ENCODE peak calls at places on chromosomes 3 and 15, in four cellular contexts. One of them, this sample, is unnamed.

GRCh38 chr3:32583708-32584107 is 13.1 kb upstream of the DYNC1LI1 start:
- DNase-seq in retinal pigment epithelial cell: no peak
- DNase-seq in thoracic aorta: no peak
- DNase-seq in transverse colon: no peak
- DNase-seq in this sample: no peak

GRCh38 chr3:151766454-151766853 is 32.7 kb downstream of the AADACL2 start:
- DNase-seq in retinal pigment epithelial cell: peak
- DNase-seq in thoracic aorta: no peak
- DNase-seq in transverse colon: no peak
- DNase-seq in this sample: no peak

GRCh38 chr3:123098411-123099330 is 31.8 kb downstream of the PDIA5 start:
- DNase-seq in retinal pigment epithelial cell: no peak
- DNase-seq in thoracic aorta: no peak
- DNase-seq in transverse colon: peak
- DNase-seq in this sample: no peak

GRCh38 chr3:160661660-160662059 is 15.3 kb upstream of the ARL14 start:
- DNase-seq in retinal pigment epithelial cell: no peak
- DNase-seq in thoracic aorta: no peak
- DNase-seq in transverse colon: no peak
- DNase-seq in this sample: no peak

GRCh38 chr3:128497305-128498126 is 4.5 kb upstream of the GATA2 start:
- DNase-seq in retinal pigment epithelial cell: no peak
- DNase-seq in thoracic aorta: no peak
- DNase-seq in transverse colon: peak
- DNase-seq in this sample: no peak

GRCh38 chr3:153165211-153165815 is 3.3 kb downstream of the RAP2B start:
- DNase-seq in retinal pigment epithelial cell: no peak
- DNase-seq in thoracic aorta: no peak
- DNase-seq in transverse colon: no peak
- DNase-seq in this sample: no peak

GRCh38 chr3:114171677-114172076 is 7.2 kb downstream of the DRD3 start:
- DNase-seq in retinal pigment epithelial cell: no peak
- DNase-seq in thoracic aorta: no peak
- DNase-seq in transverse colon: no peak
- DNase-seq in this sample: no peak

GRCh38 chr15:74653426-74654082 is 37.9 kb downstream of the CLK3 start:
- DNase-seq in retinal pigment epithelial cell: peak
- DNase-seq in thoracic aorta: no peak
- DNase-seq in transverse colon: peak
- DNase-seq in this sample: peak

GRCh38 chr3:117439812-117440211 is 730.2 kb downstream of the TUSC7 start:
- DNase-seq in retinal pigment epithelial cell: peak
- DNase-seq in thoracic aorta: no peak
- DNase-seq in transverse colon: no peak
- DNase-seq in this sample: peak

GRCh38 chr3:179801831-179802230 is 149.0 kb downstream of the USP13 start:
- DNase-seq in retinal pigment epithelial cell: no peak
- DNase-seq in thoracic aorta: no peak
- DNase-seq in transverse colon: no peak
- DNase-seq in this sample: no peak

GRCh38 chr3:160754371-160754854 is 1.6 kb upstream of the PPM1L start:
- DNase-seq in retinal pigment epithelial cell: no peak
- DNase-seq in thoracic aorta: no peak
- DNase-seq in transverse colon: peak
- DNase-seq in this sample: peak

GRCh38 chr3:100634493-100635272 is 25.3 kb downstream of the ADGRG7 start:
- DNase-seq in retinal pigment epithelial cell: no peak
- DNase-seq in thoracic aorta: no peak
- DNase-seq in transverse colon: peak
- DNase-seq in this sample: no peak
- TF ChIP-seq CTCF in retinal pigment epithelial cell: no peak
- TF ChIP-seq CTCF in thoracic aorta: no peak
- TF ChIP-seq CTCF in transverse colon: peak
- TF ChIP-seq CTCF in this sample: peak

GRCh38 chr3:122024800-122025199 is 2.8 kb upstream of the ILDR1 start:
- DNase-seq in retinal pigment epithelial cell: no peak
- DNase-seq in thoracic aorta: no peak
- DNase-seq in transverse colon: no peak
- DNase-seq in this sample: no peak
- H3K4me3 ChIP-seq in retinal pigment epithelial cell: no peak
- H3K4me3 ChIP-seq in thoracic aorta: no peak
- H3K4me3 ChIP-seq in transverse colon: no peak
- H3K4me3 ChIP-seq in this sample: no peak

DNA sequence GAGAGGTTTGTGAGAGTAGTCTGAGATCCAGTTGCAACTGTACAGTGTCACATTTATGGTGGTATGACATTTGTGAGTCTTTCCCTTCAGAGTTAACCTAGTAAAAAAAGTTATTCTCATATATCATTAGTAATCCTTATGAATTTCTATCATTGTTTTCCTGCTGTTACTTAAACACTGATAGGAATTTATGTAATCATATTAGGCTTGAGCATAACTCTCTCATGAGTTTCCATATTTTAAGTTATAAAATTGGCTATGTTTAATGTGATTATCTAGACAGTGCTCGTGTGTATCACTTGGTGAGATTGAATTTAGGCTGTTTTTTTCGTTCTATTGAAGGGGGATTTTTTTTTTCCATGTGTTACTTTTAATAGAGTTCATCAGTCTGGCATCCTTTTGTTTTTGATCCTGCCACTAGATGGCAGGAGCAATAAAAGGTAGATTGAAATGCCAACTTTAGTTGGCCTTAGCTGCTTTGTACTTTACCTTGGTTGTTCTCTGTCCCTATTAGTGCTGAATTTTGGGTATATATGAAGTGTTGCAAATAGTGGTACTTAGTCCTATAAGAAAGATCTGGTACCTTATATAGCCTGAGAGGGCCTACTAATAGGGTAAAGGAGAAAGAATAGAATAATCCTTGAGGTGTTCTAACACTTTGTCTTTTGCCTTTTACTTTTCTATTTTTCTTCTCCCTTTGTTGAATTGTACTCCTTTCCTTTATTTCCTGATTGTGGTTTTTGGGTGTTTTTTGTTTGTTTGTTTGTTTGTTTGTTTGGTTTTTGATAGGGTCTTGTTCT is 17.9 kb downstream of the STT3B start:
- DNase-seq in retinal pigment epithelial cell: no peak
- DNase-seq in thoracic aorta: no peak
- DNase-seq in transverse colon: no peak
- DNase-seq in this sample: no peak
- TF ChIP-seq CTCF in retinal pigment epithelial cell: peak
- TF ChIP-seq CTCF in thoracic aorta: peak
- TF ChIP-seq CTCF in transverse colon: peak
- TF ChIP-seq CTCF in this sample: peak

GRCh38 chr3:24020036-24020691 is 75.1 kb downstream of the NR1D2 start:
- DNase-seq in retinal pigment epithelial cell: no peak
- DNase-seq in thoracic aorta: no peak
- DNase-seq in transverse colon: no peak
- DNase-seq in this sample: no peak

GRCh38 chr3:24019585-24019984 is 74.5 kb downstream of the NR1D2 start:
- DNase-seq in retinal pigment epithelial cell: no peak
- DNase-seq in thoracic aorta: no peak
- DNase-seq in transverse colon: no peak
- DNase-seq in this sample: no peak

GRCh38 chr3:24017305-24017704 is 72.2 kb downstream of the NR1D2 start:
- DNase-seq in retinal pigment epithelial cell: no peak
- DNase-seq in thoracic aorta: no peak
- DNase-seq in transverse colon: no peak
- DNase-seq in this sample: no peak

GRCh38 chr3:24023249-24023648 is 78.2 kb downstream of the NR1D2 start:
- DNase-seq in retinal pigment epithelial cell: no peak
- DNase-seq in thoracic aorta: no peak
- DNase-seq in transverse colon: no peak
- DNase-seq in this sample: no peak

GRCh38 chr3:24018784-24019570 is 73.9 kb downstream of the NR1D2 start:
- DNase-seq in retinal pigment epithelial cell: no peak
- DNase-seq in thoracic aorta: no peak
- DNase-seq in transverse colon: no peak
- DNase-seq in this sample: no peak
- H3K4me3 ChIP-seq in retinal pigment epithelial cell: no peak
- H3K4me3 ChIP-seq in thoracic aorta: no peak
- H3K4me3 ChIP-seq in transverse colon: no peak
- H3K4me3 ChIP-seq in this sample: no peak

This sample was measured in epithelial cell of proximal tubule.